ENCODE peak calls at places on chromosomes 6 and 20, in ten cellular contexts. U is Calu3; M is Peyer's patch; C is hippocampal formation; S is IMR-90; Y is neural crest cell; N is GM19239; E is GM12865; K is suprapubic skin; F is activated T-cell treated with anti-CD3 and anti-CD28 coated beads, Interleukin-2, amount 50 U/mL, for 1 hour. R is an unnamed sample.

GRCh38 chr20:35610833-35611427 is 4.7 kb upstream of the SPAG4 start:
- DNase-seq in U (no peak), M (no peak), C (no peak), S (no peak), Y (no peak), N (no peak), E (no peak), K (no peak), F (no peak), R (no peak)

GRCh38 chr6:29016559-29017427 is 11.7 kb upstream of the ZNF311 start:
- DNase-seq in U (peak), M (peak), C (peak), S (peak), Y (peak), N (peak), E (peak), K (peak), F (peak), R (peak)

GRCh38 chr6:1027795-1028569 is 283.9 kb upstream of the FOXQ1 start:
- DNase-seq in U (no peak), M (no peak), C (no peak), S (no peak), Y (no peak), N (no peak), E (no peak), K (no peak), F (no peak), R (no peak)

GRCh38 chr6:144647971-144648651 is 363.0 kb downstream of the UTRN start:
- DNase-seq in U (no peak), M (no peak), C (no peak), S (no peak), Y (no peak), N (no peak), E (no peak), K (no peak), F (no peak), R (no peak)

GRCh38 chr6:47168176-47168575 is 126.0 kb upstream of the ADGRF1 start:
- DNase-seq in U (peak), M (no peak), C (no peak), S (peak), Y (no peak), N (no peak), E (no peak), K (no peak), F (no peak), R (no peak)

GRCh38 chr20:61289166-61289565 is 37.1 kb downstream of the CDH4 start:
- DNase-seq in U (no peak), M (no peak), C (no peak), S (no peak), Y (no peak), N (no peak), E (no peak), K (no peak), F (no peak), R (no peak)

GRCh38 chr6:151096255-151096612 is 143.5 kb upstream of the AKAP12 start:
- DNase-seq in U (no peak), M (no peak), C (no peak), S (no peak), Y (no peak), N (no peak), E (no peak), K (no peak), F (no peak), R (no peak)

GRCh38 chr6:9537381-9537780 is 877.5 kb downstream of the TFAP2A start:
- DNase-seq in U (no peak), M (no peak), C (no peak), S (peak), Y (no peak), N (no peak), E (no peak), K (no peak), F (no peak), R (no peak)

GRCh38 chr20:2379511-2380229 is 1.0 kb upstream of the TGM6 start:
- DNase-seq in U (no peak), M (no peak), C (no peak), S (no peak), Y (no peak), N (no peak), E (peak), K (no peak), F (no peak), R (no peak)

GRCh38 chr6:26270903-26271639 is 93.9 kb upstream of the BTN3A2 start:
- DNase-seq in U (peak), M (peak), C (peak), S (peak), Y (peak), N (peak), E (peak), K (peak), F (peak), R (peak)

GRCh38 chr6:132504757-132505156 is 8.2 kb downstream of the STX7 start:
- DNase-seq in U (no peak), M (no peak), C (no peak), S (no peak), Y (no peak), N (no peak), E (no peak), K (no peak), F (no peak), R (no peak)

GRCh38 chr20:19915111-19915798 is 101.9 kb upstream of the NAA20 start:
- DNase-seq in U (no peak), M (no peak), C (no peak), S (no peak), Y (no peak), N (no peak), E (peak), K (peak), F (no peak), R (no peak)

GRCh38 chr20:56720620-56721213 is 91.6 kb downstream of the TFAP2C start:
- DNase-seq in U (no peak), M (no peak), C (no peak), S (no peak), Y (no peak), N (no peak), E (no peak), K (no peak), F (no peak), R (no peak)

GRCh38 chr20:39986231-39986904 is 702.7 kb downstream of the MAFB start:
- DNase-seq in U (no peak), M (no peak), C (peak), S (peak), Y (peak), N (no peak), E (no peak), K (peak), F (no peak), R (no peak)

GRCh38 chr6:53151676-53152075 is 3.0 kb upstream of the GCM1 start:
- DNase-seq in U (no peak), M (no peak), C (no peak), S (no peak), Y (no peak), N (no peak), E (peak), K (no peak), F (no peak), R (no peak)

GRCh38 chr6:152552616-152553209 is 84.4 kb downstream of the SYNE1 start:
- DNase-seq in U (peak), M (peak), C (peak), S (peak), Y (peak), N (peak), E (peak), K (peak), F (peak), R (no peak)

GRCh38 chr6:72406517-72406916 is 215.3 kb upstream of the KCNQ5 start:
- DNase-seq in U (no peak), M (no peak), C (no peak), S (no peak), Y (no peak), N (no peak), E (peak), K (no peak), F (no peak), R (no peak)

GRCh38 chr6:132491881-132492280 is 21.0 kb downstream of the STX7 start:
- DNase-seq in U (no peak), M (no peak), C (no peak), S (no peak), Y (no peak), N (no peak), E (no peak), K (no peak), F (no peak), R (no peak)

GRCh38 chr6:152240983-152241766 is 396.0 kb downstream of the SYNE1 start:
- DNase-seq in U (no peak), M (no peak), C (no peak), S (no peak), Y (no peak), N (no peak), E (no peak), K (no peak), F (no peak), R (no peak)

GRCh38 chr6:98929498-98930060 is 18.2 kb downstream of the FBXL4 start:
- DNase-seq in U (no peak), M (no peak), C (no peak), S (peak), Y (no peak), N (no peak), E (no peak), K (no peak), F (no peak), R (no peak)

GRCh38 chr6:42392871-42393270 is 58.9 kb downstream of the TRERF1 start:
- DNase-seq in U (no peak), M (no peak), C (no peak), S (no peak), Y (no peak), N (no peak), E (no peak), K (no peak), F (no peak), R (no peak)

GRCh38 chr6:16136086-16136485 is 7.2 kb downstream of the MYLIP start:
- DNase-seq in U (no peak), M (no peak), C (no peak), S (no peak), Y (no peak), N (no peak), E (no peak), K (no peak), F (no peak), R (no peak)

GRCh38 chr20:25009218-25010145 is 16.9 kb upstream of the APMAP start:
- DNase-seq in U (no peak), M (peak), C (no peak), S (no peak), Y (no peak), N (no peak), E (no peak), K (no peak), F (peak), R (no peak)

GRCh38 chr20:16175322-16175721 is 397.9 kb downstream of the KIF16B start:
- DNase-seq in U (no peak), M (no peak), C (no peak), S (no peak), Y (no peak), N (peak), E (peak), K (no peak), F (no peak), R (no peak)

GRCh38 chr6:3871511-3871910 is 22.3 kb downstream of the FAM50B start:
- DNase-seq in U (no peak), M (no peak), C (no peak), S (no peak), Y (no peak), N (no peak), E (no peak), K (no peak), F (no peak), R (no peak)

GRCh38 chr6:82951389-82951788 is 114.3 kb downstream of the UBE3D start:
- DNase-seq in U (no peak), M (no peak), C (no peak), S (no peak), Y (no peak), N (no peak), E (no peak), K (no peak), F (no peak), R (no peak)

GRCh38 chr20:37179671-37180524 is 550 bp upstream of the MROH8 start:
- DNase-seq in U (no peak), M (no peak), C (no peak), S (peak), Y (no peak), N (no peak), E (peak), K (no peak), F (no peak), R (no peak)

GRCh38 chr6:39980839-39981580 is 46.7 kb upstream of the MOCS1 start:
- DNase-seq in U (peak), M (no peak), C (no peak), S (peak), Y (peak), N (peak), E (peak), K (no peak), F (no peak), R (no peak)

GRCh38 chr20:1212607-1213396 is 9.5 kb downstream of the C20orf202 start:
- DNase-seq in U (peak), M (peak), C (peak), S (peak), Y (peak), N (peak), E (peak), K (peak), F (peak), R (no peak)

GRCh38 chr6:64013061-64013410 is 377.4 kb downstream of the PHF3 start:
- DNase-seq in U (no peak), M (no peak), C (no peak), S (no peak), Y (no peak), N (no peak), E (no peak), K (no peak), F (no peak), R (no peak)

GRCh38 chr6:79686698-79687309 is 55.7 kb downstream of the SH3BGRL2 start:
- DNase-seq in U (no peak), M (no peak), C (no peak), S (no peak), Y (no peak), N (no peak), E (no peak), K (no peak), F (no peak), R (no peak)

GRCh38 chr6:82767037-82767436 is 298.6 kb downstream of the UBE3D start:
- DNase-seq in U (no peak), M (no peak), C (no peak), S (no peak), Y (no peak), N (no peak), E (no peak), K (no peak), F (no peak), R (no peak)

GRCh38 chr6:106476326-106477105 is 116.0 kb downstream of the CRYBG1 start:
- DNase-seq in U (no peak), M (no peak), C (no peak), S (peak), Y (no peak), N (no peak), E (no peak), K (no peak), F (no peak), R (no peak)

R was measured in NCI-H2107.